ENCODE peak calls at places on chromosomes 12 and 14, in ten cellular contexts. E is uterus, Q is fibroblast of lung, W is RWPE2, F is ovary, D is right lobe of liver, S is stomach, C is HCT116, K is WERI-Rb-1, I is breast epithelium. N is an unnamed sample.
A peak's percentile ranks its signal among the peaks of the same experiment; 100 is the strongest.

GRCh38 chr12:93803408-93803807 is 126.2 kb downstream of the CRADD start:
- DNase-seq in C (no peak), E (no peak), S (no peak), I (no peak), F (no peak), W (no peak), K (no peak), Q (peak; percentile 88), D (no peak), N (peak; percentile 60)

GRCh38 chr12:63294327-63294632 is 143.3 kb upstream of the AVPR1A start:
- DNase-seq in I (no peak), K (no peak), E (no peak), Q (peak; percentile 43), S (no peak), D (peak; percentile 21), C (peak; percentile 58), W (no peak), F (no peak), N (no peak)

GRCh38 chr12:56836800-56837663 is 73.9 kb downstream of the HSD17B6 start:
- DNase-seq in I (no peak), E (no peak), W (peak; percentile 71), K (no peak), S (no peak), C (no peak), F (no peak), Q (peak; percentile 35), D (no peak), N (no peak)

GRCh38 chr12:121793501-121793835 is at the start of gene RHOF:
- DNase-seq in Q (no peak), E (no peak), K (no peak), F (no peak), S (peak; percentile 68), W (no peak), D (peak; percentile 76), C (no peak), I (no peak), N (no peak)

GRCh38 chr12:95215925-95216324 is 1.3 kb downstream of the FGD6 start:
- DNase-seq in S (no peak), W (no peak), E (no peak), I (no peak), F (no peak), K (no peak), D (no peak), Q (peak; percentile 80), C (no peak), N (no peak)

GRCh38 chr14:76772300-76773187 is 11.3 kb downstream of the VASH1 start:
- DNase-seq in W (peak; percentile 49), K (no peak), I (peak; percentile 18), S (no peak), E (peak; percentile 79), F (peak; percentile 86), C (no peak), D (peak; percentile 67), Q (peak; percentile 44), N (no peak)

GRCh38 chr12:98253641-98254040 is 261.7 kb upstream of the TMPO start:
- DNase-seq in C (no peak), Q (no peak), D (no peak), S (no peak), I (no peak), W (no peak), F (no peak), K (no peak), E (no peak), N (no peak)

GRCh38 chr12:89351489-89352241 is 636 bp downstream of the DUSP6 start:
- DNase-seq in W (no peak), K (peak; percentile 50), E (peak; percentile 31), S (peak; percentile 47), Q (peak; percentile 45), D (peak; percentile 55), F (peak; percentile 25), C (no peak), I (no peak), N (no peak)

GRCh38 chr14:23447634-23448353 is 12.3 kb upstream of the MYH7 start:
- DNase-seq in W (no peak), F (no peak), C (no peak), Q (no peak), D (no peak), I (no peak), E (no peak), S (peak; percentile 43), K (no peak), N (no peak)

GRCh38 chr14:91031668-91032067 is 28.8 kb downstream of the RPS6KA5 start:
- DNase-seq in I (no peak), D (no peak), W (no peak), C (no peak), S (no peak), Q (no peak), E (no peak), F (no peak), K (no peak), N (no peak)

GRCh38 chr12:62692884-62693283 is 226.3 kb downstream of the MON2 start:
- DNase-seq in W (no peak), S (no peak), C (no peak), Q (peak; percentile 29), F (no peak), K (no peak), D (no peak), I (no peak), E (no peak), N (no peak)

GRCh38 chr12:29702972-29703371 is 80.8 kb downstream of the TMTC1 start:
- DNase-seq in W (no peak), F (no peak), I (no peak), K (no peak), D (no peak), C (no peak), S (no peak), E (no peak), Q (no peak), N (no peak)

GRCh38 chr14:104681689-104682074 is 7.7 kb upstream of the INF2 start:
- DNase-seq in F (peak; percentile 82), E (peak; percentile 85), Q (peak; percentile 81), W (peak; percentile 96), S (peak; percentile 92), C (no peak), D (peak; percentile 86), K (peak; percentile 79), I (peak; percentile 71), N (peak; percentile 69)

GRCh38 chr14:38339704-38340103 is 83.8 kb upstream of the CLEC14A start:
- DNase-seq in E (no peak), Q (peak; percentile 80), I (no peak), S (no peak), W (no peak), C (no peak), D (no peak), F (no peak), K (no peak), N (no peak)

DNA sequence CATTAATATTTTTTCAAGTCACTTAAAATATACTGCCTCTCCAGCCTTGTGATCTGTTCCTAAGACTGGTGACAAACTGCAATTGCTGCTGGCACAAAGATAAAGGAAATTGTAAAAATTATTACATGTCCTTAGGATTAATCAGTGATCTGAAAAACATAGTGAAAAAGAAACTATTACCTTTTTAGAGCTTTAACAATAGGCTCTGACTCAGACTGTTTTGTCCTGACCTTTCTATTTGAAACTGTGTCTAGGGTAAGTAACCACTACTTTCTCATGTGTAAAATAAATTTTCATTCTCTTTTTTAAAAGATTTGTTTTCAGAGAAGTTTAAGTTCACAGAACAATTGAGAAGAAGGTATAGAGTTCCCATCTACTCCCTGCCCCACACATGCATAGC is 80.4 kb upstream of the CLEC14A start:
- DNase-seq in K (no peak), I (no peak), W (no peak), Q (no peak), E (no peak), F (no peak), C (no peak), S (no peak), D (no peak), N (no peak)
- H3K9me3 ChIP-seq in K (no peaks in the 10 kb centered on the region), I (no peaks in the 10 kb centered on the region), W (no peaks in the 10 kb centered on the region), Q (no peaks in the 10 kb centered on the region), E (no peaks in the 10 kb centered on the region), F (no peaks in the 10 kb centered on the region), C (no peaks in the 10 kb centered on the region), S (no peaks in the 10 kb centered on the region), D (no peaks in the 10 kb centered on the region), N (no peaks in the 10 kb centered on the region)

DNA sequence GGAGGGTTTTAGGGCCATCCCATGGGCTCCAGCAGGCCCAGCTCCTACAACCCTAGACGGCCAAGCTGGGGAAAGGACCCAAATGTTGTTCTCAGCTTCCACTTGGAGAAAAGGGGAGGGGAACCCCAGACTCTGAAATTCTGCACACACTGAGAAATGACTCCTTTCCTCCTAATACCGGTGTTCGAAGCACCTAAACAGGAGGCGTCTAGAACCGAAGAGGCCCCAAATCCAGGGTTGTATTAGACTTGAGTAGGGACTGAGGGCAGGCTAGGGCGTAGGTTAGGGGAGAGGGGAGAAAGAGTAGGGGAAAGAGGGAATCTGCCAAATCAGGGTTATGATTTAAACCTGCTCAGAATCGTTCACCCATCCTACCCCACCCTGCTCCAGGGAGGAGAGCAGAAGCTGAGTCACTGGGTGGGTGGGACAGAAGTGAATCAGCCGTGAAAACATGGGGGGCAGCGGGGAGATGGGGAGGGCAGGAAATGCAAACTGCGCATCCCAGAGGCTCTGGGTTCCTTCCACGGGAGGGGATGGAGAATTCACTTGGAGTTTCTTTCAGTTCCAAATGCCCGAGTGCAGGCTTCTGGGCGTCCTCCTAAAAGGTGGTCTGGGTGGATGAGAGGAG is 1.0 kb downstream of the IGFBP6 start:
- DNase-seq in W (no peak), S (peak; percentile 24), F (peak; percentile 79), K (no peak), C (peak; percentile 41), E (peak; percentile 73), D (no peak), I (no peak), Q (peak; percentile 83), N (no peak)
- H3K27ac ChIP-seq in W (peak overlapping the region; percentile 93), S (peak overlapping the region; percentile 88), F (peak overlapping the region; percentile 75), K (no peak overlapping the region), C (peak overlapping the region; percentile 98), E (peak overlapping the region; percentile 95), D (peak overlapping the region; percentile 47), I (peak overlapping the region; percentile 96), Q (peak overlapping the region; percentile 96), N (peak overlapping the region; percentile 81)

DNA sequence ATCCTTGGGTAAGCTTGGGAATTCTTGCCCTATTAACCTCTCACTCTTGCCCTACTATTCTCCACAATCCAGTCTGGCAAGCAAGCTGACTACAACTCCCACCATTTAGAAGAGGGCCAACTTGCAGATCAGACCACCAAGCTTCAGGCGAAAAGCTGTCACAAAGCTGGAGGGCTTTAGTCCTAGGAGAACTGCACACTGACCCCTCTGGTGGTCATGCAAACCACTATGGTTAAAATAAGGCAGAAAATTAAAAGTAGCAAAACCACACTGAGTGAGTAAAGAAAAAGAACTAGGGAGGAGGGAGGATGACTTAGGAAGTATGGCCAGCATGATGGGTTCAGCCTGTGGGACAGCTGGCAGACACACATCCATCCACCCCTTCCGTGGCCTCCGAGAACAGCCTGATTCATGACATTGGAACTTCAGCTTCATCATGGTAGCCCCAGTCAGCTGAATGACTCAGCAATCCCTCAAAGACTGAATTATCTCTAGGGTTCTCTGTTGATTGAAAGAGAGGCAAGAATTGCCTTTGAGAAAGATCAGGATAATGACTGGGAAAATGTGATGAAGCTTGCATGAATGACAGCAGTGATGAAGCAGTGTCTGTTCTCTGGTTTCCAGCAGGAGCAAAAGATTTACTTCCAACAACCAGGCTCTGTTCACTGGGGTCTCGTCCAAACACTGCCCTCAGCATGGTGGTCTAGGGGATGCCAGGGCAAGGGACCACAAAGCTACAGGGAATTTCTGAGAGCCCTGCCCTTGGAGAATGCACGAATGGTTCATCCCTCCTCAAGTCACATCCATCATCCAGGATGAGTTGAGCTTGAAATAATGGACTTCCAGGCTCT is 24.4 kb downstream of the PITPNM2 start:
- DNase-seq in S (peak; percentile 33), W (peak; percentile 79), D (no peak), C (peak; percentile 69), Q (peak; percentile 97), K (no peak), I (no peak), E (peak; percentile 68), F (peak; percentile 83), N (no peak)
- TF ChIP-seq CTCF in S (no peak), W (peak; percentile 19), D (no peak), C (peak; percentile 25), Q (peak; percentile 36), K (peak; percentile 24), I (no peak), E (no peak), F (no peak), N (no peak)

GRCh38 chr12:30887226-30887625 is 39.3 kb upstream of the TSPAN11 start:
- DNase-seq in C (no peak), K (no peak), W (no peak), F (no peak), I (no peak), Q (no peak), D (no peak), E (no peak), S (no peak), N (no peak)
- H3K9me3 ChIP-seq in C (no peaks in the 10 kb centered on the region), K (peaks cover 16% of the 10 kb centered on the region), W (no peaks in the 10 kb centered on the region), F (no peaks in the 10 kb centered on the region), I (peaks cover 20% of the 10 kb centered on the region), Q (no peaks in the 10 kb centered on the region), D (no peaks in the 10 kb centered on the region), E (no peaks in the 10 kb centered on the region), S (peaks cover 44% of the 10 kb centered on the region), N (no peaks in the 10 kb centered on the region)

N was measured in gastrocnemius medialis.